ENCODE peak calls at places on chromosomes 4 and X, in seven cellular contexts. One of them, this sample, is unnamed.
A peak's percentile ranks its signal among the peaks of the same experiment; 100 is the strongest.

GRCh38 chrX:25034889-25035288 is 19.1 kb upstream of the ARX start:
- DNase-seq in T follicular helper cell: no peak
- DNase-seq in KBM-7: peak; percentile 64
- DNase-seq in stromal cell of bone marrow: no peak
- DNase-seq in endodermal cell: peak; percentile 81
- DNase-seq in ecto neural progenitor cell: no peak
- DNase-seq in choroid plexus epithelial cell: peak; percentile 61
- DNase-seq in this sample: no peak

GRCh38 chrX:18668059-18668458 is 3.8 kb downstream of the RS1 start:
- DNase-seq in T follicular helper cell: no peak
- DNase-seq in KBM-7: no peak
- DNase-seq in stromal cell of bone marrow: no peak
- DNase-seq in endodermal cell: no peak
- DNase-seq in ecto neural progenitor cell: no peak
- DNase-seq in choroid plexus epithelial cell: no peak
- DNase-seq in this sample: no peak

GRCh38 chr4:67451464-67451863 is 93.8 kb downstream of the CENPC start:
- DNase-seq in T follicular helper cell: no peak
- DNase-seq in KBM-7: no peak
- DNase-seq in stromal cell of bone marrow: no peak
- DNase-seq in endodermal cell: no peak
- DNase-seq in ecto neural progenitor cell: no peak
- DNase-seq in choroid plexus epithelial cell: no peak
- DNase-seq in this sample: no peak

GRCh38 chr4:102824398-102824797 is 3.0 kb downstream of the UBE2D3 start:
- DNase-seq in T follicular helper cell: no peak
- DNase-seq in KBM-7: no peak
- DNase-seq in stromal cell of bone marrow: no peak
- DNase-seq in endodermal cell: no peak
- DNase-seq in ecto neural progenitor cell: no peak
- DNase-seq in choroid plexus epithelial cell: no peak
- DNase-seq in this sample: no peak

GRCh38 chrX:41301438-41301824 is 32.5 kb upstream of the DDX3X start:
- DNase-seq in T follicular helper cell: no peak
- DNase-seq in KBM-7: no peak
- DNase-seq in stromal cell of bone marrow: no peak
- DNase-seq in endodermal cell: no peak
- DNase-seq in ecto neural progenitor cell: no peak
- DNase-seq in choroid plexus epithelial cell: no peak
- DNase-seq in this sample: no peak

GRCh38 chr4:2817701-2818350 is 24.9 kb downstream of the SH3BP2 start:
- DNase-seq in T follicular helper cell: no peak
- DNase-seq in KBM-7: no peak
- DNase-seq in stromal cell of bone marrow: no peak
- DNase-seq in endodermal cell: peak; percentile 88
- DNase-seq in ecto neural progenitor cell: peak; percentile 72
- DNase-seq in choroid plexus epithelial cell: no peak
- DNase-seq in this sample: no peak

GRCh38 chr4:2941138-2942036 is 21.8 kb downstream of the NOP14 start:
- DNase-seq in T follicular helper cell: no peak
- DNase-seq in KBM-7: no peak
- DNase-seq in stromal cell of bone marrow: no peak
- DNase-seq in endodermal cell: peak; percentile 46
- DNase-seq in ecto neural progenitor cell: no peak
- DNase-seq in choroid plexus epithelial cell: no peak
- DNase-seq in this sample: no peak

GRCh38 chrX:34770511-34770910 is 113.4 kb upstream of the TMEM47 start:
- DNase-seq in T follicular helper cell: no peak
- DNase-seq in KBM-7: no peak
- DNase-seq in stromal cell of bone marrow: no peak
- DNase-seq in endodermal cell: no peak
- DNase-seq in ecto neural progenitor cell: no peak
- DNase-seq in choroid plexus epithelial cell: peak; percentile 35
- DNase-seq in this sample: no peak

GRCh38 chr4:172785623-172786022 is 383.0 kb upstream of the GALNT7 start:
- DNase-seq in T follicular helper cell: no peak
- DNase-seq in KBM-7: no peak
- DNase-seq in stromal cell of bone marrow: no peak
- DNase-seq in endodermal cell: no peak
- DNase-seq in ecto neural progenitor cell: no peak
- DNase-seq in choroid plexus epithelial cell: no peak
- DNase-seq in this sample: no peak

GRCh38 chrX:50615570-50616158 is 145.0 kb upstream of the DGKK start:
- DNase-seq in T follicular helper cell: no peak
- DNase-seq in KBM-7: no peak
- DNase-seq in stromal cell of bone marrow: no peak
- DNase-seq in endodermal cell: peak; percentile 55
- DNase-seq in ecto neural progenitor cell: no peak
- DNase-seq in choroid plexus epithelial cell: no peak
- DNase-seq in this sample: no peak

GRCh38 chr4:184732126-184732525 is 1.8 kb downstream of the CENPU start:
- DNase-seq in T follicular helper cell: no peak
- DNase-seq in KBM-7: no peak
- DNase-seq in stromal cell of bone marrow: no peak
- DNase-seq in endodermal cell: no peak
- DNase-seq in ecto neural progenitor cell: no peak
- DNase-seq in choroid plexus epithelial cell: no peak
- DNase-seq in this sample: no peak

GRCh38 chr4:88143504-88143903 is 14.9 kb downstream of the ABCG2 start:
- DNase-seq in T follicular helper cell: no peak
- DNase-seq in KBM-7: no peak
- DNase-seq in stromal cell of bone marrow: no peak
- DNase-seq in endodermal cell: no peak
- DNase-seq in ecto neural progenitor cell: no peak
- DNase-seq in choroid plexus epithelial cell: peak; percentile 52
- DNase-seq in this sample: peak; percentile 65